ENCODE peak calls at places on chromosomes 4 and X, in nine cellular contexts. T is CD4-positive, CD25-positive, alpha-beta regulatory T cell; U is heart right ventricle; R is mucosa of descending colon; X is ascending aorta; M is transverse colon; F is psoas muscle; N is H9; W is colonic mucosa. D is an unnamed sample.

GRCh38 chr4:86401826-86402225 is 42.0 kb upstream of the MAPK10 start:
- DNase-seq in T (no peak), U (no peak), R (no peak), X (no peak), M (no peak), F (no peak), N (no peak), W (no peak), D (no peak)

GRCh38 chr4:1178300-1179088 is 6.1 kb upstream of the SPON2 start:
- DNase-seq in T (no peak), U (no peak), R (no peak), X (no peak), M (no peak), F (no peak), N (no peak), W (no peak), D (no peak)

GRCh38 chr4:3673176-3673575 is 93.0 kb upstream of the ADRA2C start:
- DNase-seq in T (no peak), U (no peak), R (no peak), X (no peak), M (no peak), F (peak; percentile 5), N (no peak), W (no peak), D (no peak)

GRCh38 chr4:124133753-124134152 is 578.8 kb downstream of the ANKRD50 start:
- DNase-seq in T (no peak), U (no peak), R (no peak), X (no peak), M (no peak), F (no peak), N (no peak), W (no peak), D (no peak)

GRCh38 chr4:53489279-53489889 is 101.9 kb downstream of the LNX1 start:
- DNase-seq in T (no peak), U (no peak), R (no peak), X (no peak), M (no peak), F (no peak), N (no peak), W (no peak), D (no peak)

GRCh38 chr4:99852199-99852718 is 35.6 kb downstream of the DAPP1 start:
- DNase-seq in T (no peak), U (no peak), R (no peak), X (no peak), M (no peak), F (no peak), N (no peak), W (no peak), D (no peak)

GRCh38 chr4:140595065-140595464 is 26.3 kb upstream of the UCP1 start:
- DNase-seq in T (no peak), U (no peak), R (peak; percentile 58), X (no peak), M (peak; percentile 41), F (no peak), N (peak; percentile 77), W (peak; percentile 33), D (no peak)

GRCh38 chr4:86895692-86896488 is 3.7 kb upstream of the C4orf36 start:
- DNase-seq in T (no peak), U (no peak), R (peak; percentile 64), X (no peak), M (no peak), F (no peak), N (no peak), W (no peak), D (no peak)

GRCh38 chrX:1536712-1537030 is 314 bp downstream of the P2RY8 start:
- DNase-seq in T (no peak), U (no peak), R (no peak), X (peak; percentile 61), M (no peak), F (no peak), N (no peak), W (no peak), D (no peak)

GRCh38 chrX:39690541-39691415 is 407.0 kb downstream of the BCOR start:
- DNase-seq in T (no peak), U (no peak), R (peak; percentile 76), X (no peak), M (peak; percentile 19), F (no peak), N (no peak), W (peak; percentile 58), D (no peak)

GRCh38 chrX:4710618-4711433 is 997.4 kb upstream of the PRKX start:
- DNase-seq in T (no peak), U (no peak), R (no peak), X (no peak), M (no peak), F (no peak), N (peak; percentile 84), W (no peak), D (no peak)

GRCh38 chrX:139112432-139112831 is 400.9 kb upstream of the FGF13 start:
- DNase-seq in T (no peak), U (no peak), R (peak; percentile 7), X (no peak), M (no peak), F (no peak), N (no peak), W (no peak), D (no peak)

GRCh38 chr4:38002451-38003071 is 42.4 kb downstream of the PTTG2 start:
- DNase-seq in T (no peak), U (no peak), R (no peak), X (no peak), M (no peak), F (no peak), N (no peak), W (no peak), D (no peak)

GRCh38 chr4:153393397-153393796 is 48.9 kb downstream of the MND1 start:
- DNase-seq in T (no peak), U (no peak), R (peak; percentile 3), X (peak; percentile 74), M (no peak), F (peak; percentile 55), N (no peak), W (no peak), D (no peak)

GRCh38 chrX:130173190-130173895 is 1.6 kb downstream of the RAB33A start:
- DNase-seq in T (no peak), U (peak; percentile 18), R (peak; percentile 45), X (peak; percentile 85), M (peak; percentile 54), F (no peak), N (no peak), W (peak; percentile 41), D (no peak)

GRCh38 chr4:21117771-21118170 is 417.5 kb downstream of the PACRGL start:
- DNase-seq in T (no peak), U (no peak), R (no peak), X (no peak), M (no peak), F (no peak), N (no peak), W (no peak), D (no peak)

GRCh38 chr4:174681723-174682300 is 147.2 kb downstream of the GLRA3 start:
- DNase-seq in T (no peak), U (no peak), R (no peak), X (no peak), M (no peak), F (no peak), N (no peak), W (no peak), D (no peak)

GRCh38 chr4:120327276-120327675 is 260.6 kb upstream of the MAD2L1 start:
- DNase-seq in T (no peak), U (no peak), R (no peak), X (no peak), M (no peak), F (no peak), N (no peak), W (no peak), D (no peak)

GRCh38 chrX:55290963-55291362 is 26.2 kb upstream of the PAGE3 start:
- DNase-seq in T (no peak), U (no peak), R (no peak), X (no peak), M (no peak), F (no peak), N (no peak), W (no peak), D (no peak)
- H3K9me3 ChIP-seq in T (no peaks in the 10 kb centered on the region), U (no peaks in the 10 kb centered on the region), R (no peaks in the 10 kb centered on the region), X (no peaks in the 10 kb centered on the region), M (no peaks in the 10 kb centered on the region), F (peaks cover 3% of the 10 kb centered on the region), N (peaks cover 36% of the 10 kb centered on the region), W (no peaks in the 10 kb centered on the region), D (no peaks in the 10 kb centered on the region)

DNA sequence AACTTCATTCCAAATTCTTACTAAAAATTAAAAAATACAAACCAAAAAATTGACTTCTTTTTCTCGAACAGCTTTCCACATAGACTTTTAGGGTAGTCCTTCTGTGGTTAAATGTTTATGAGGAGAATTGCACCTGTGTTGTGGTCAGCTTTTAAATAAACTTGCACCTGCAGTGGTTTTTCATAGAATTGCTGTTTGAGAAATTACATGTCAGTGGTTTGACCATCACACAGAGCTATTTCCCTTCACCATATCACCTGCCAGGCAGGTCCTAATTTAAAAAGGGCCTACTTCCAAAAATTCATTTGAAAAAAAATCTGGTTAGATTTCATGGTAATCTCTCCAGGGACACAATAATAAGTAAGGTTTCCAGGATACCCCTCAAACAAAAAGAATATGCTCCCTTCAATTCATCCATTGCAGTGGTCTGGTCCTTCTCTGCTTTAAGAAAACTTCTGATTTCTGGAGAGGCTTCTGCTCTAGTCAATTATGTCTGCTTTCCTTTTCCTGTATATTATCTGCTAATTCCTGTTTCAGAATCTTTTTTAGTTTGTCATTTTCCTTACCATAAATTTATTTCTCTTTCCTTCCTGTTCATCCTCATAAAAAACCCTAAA is 9.8 kb upstream of the UTP3 start:
- DNase-seq in T (no peak), U (no peak), R (no peak), X (no peak), M (no peak), F (no peak), N (no peak), W (no peak), D (no peak)
- H3K9me3 ChIP-seq in T (no peaks in the 10 kb centered on the region), U (no peaks in the 10 kb centered on the region), R (no peaks in the 10 kb centered on the region), X (no peaks in the 10 kb centered on the region), M (no peaks in the 10 kb centered on the region), F (no peaks in the 10 kb centered on the region), N (no peaks in the 10 kb centered on the region), W (no peaks in the 10 kb centered on the region), D (no peaks in the 10 kb centered on the region)

DNA sequence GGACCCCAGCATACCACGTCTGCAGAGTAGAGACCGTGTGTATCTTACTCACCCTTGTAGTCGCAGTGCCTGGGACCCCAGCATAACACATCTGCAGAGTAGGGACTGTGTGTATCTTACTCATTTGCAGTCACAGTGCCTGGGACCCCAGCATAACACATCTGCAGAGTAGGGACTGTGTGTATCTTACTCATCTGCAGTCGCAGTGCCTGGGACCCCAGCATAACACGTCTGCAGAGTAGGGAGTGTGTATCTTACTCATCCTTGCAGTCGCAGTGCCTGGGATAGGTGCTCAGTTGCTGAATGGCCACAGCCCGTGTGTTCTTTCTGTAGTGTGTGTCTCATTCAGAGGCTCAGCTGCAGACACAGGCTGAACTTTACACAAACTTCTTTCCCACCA is 71.4 kb upstream of the FRG1 start:
- DNase-seq in T (no peak), U (no peak), R (no peak), X (no peak), M (no peak), F (no peak), N (no peak), W (no peak), D (no peak)
- H3K9me3 ChIP-seq in T (no peaks in the 10 kb centered on the region), U (no peaks in the 10 kb centered on the region), R (no peaks in the 10 kb centered on the region), X (no peaks in the 10 kb centered on the region), M (no peaks in the 10 kb centered on the region), F (no peaks in the 10 kb centered on the region), N (no peaks in the 10 kb centered on the region), W (no peaks in the 10 kb centered on the region), D (no peaks in the 10 kb centered on the region)

DNA sequence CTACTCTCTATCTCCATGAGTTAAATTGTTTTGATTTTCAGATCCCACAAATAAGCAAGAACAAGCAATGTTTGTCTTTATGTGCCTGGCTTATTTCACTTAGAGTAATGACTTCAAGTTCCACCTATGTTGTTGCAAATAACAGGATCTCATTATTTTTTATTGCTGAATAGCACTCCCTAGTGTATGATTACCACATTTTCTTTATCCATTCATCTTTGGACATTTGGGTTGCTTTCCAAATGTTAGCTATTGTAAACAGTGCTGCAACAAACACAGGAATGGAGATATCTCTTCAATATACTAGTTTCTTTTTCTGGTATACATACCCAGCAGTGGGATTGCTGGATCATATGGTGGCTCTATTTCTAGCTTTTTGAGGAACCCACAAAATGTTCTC is 136.0 kb downstream of the SLITRK2 start:
- DNase-seq in T (no peak), U (no peak), R (no peak), X (no peak), M (no peak), F (no peak), N (no peak), W (no peak), D (no peak)
- H3K9me3 ChIP-seq in T (peaks cover 10% of the 10 kb centered on the region), U (no peaks in the 10 kb centered on the region), R (no peaks in the 10 kb centered on the region), X (no peaks in the 10 kb centered on the region), M (no peaks in the 10 kb centered on the region), F (no peaks in the 10 kb centered on the region), N (peaks cover 6% of the 10 kb centered on the region), W (no peaks in the 10 kb centered on the region), D (no peaks in the 10 kb centered on the region)